ENCODE peak calls at places on chromosomes 16 and 17, in five cellular contexts. One of them, this sample, is unnamed.

GRCh38 chr17:41992576-41992975 is 24.7 kb downstream of the DNAJC7 start:
- DNase-seq in lower leg skin: no peak
- DNase-seq in gastrocnemius medialis: no peak
- DNase-seq in esophagus squamous epithelium: no peak
- DNase-seq in uterus: no peak
- DNase-seq in this sample: no peak

GRCh38 chr16:23160082-23160481 is 10.8 kb upstream of the USP31 start:
- DNase-seq in gastrocnemius medialis: no peak
- DNase-seq in esophagus squamous epithelium: no peak
- DNase-seq in uterus: no peak
- DNase-seq in lower leg skin: no peak
- DNase-seq in this sample: no peak

GRCh38 chr16:17416461-17417221 is 54.1 kb downstream of the XYLT1 start:
- DNase-seq in lower leg skin: peak
- DNase-seq in esophagus squamous epithelium: no peak
- DNase-seq in gastrocnemius medialis: no peak
- DNase-seq in uterus: no peak
- DNase-seq in this sample: peak

GRCh38 chr17:27241346-27241946 is 52.5 kb upstream of the WSB1 start:
- DNase-seq in uterus: no peak
- DNase-seq in esophagus squamous epithelium: no peak
- DNase-seq in lower leg skin: no peak
- DNase-seq in gastrocnemius medialis: no peak
- DNase-seq in this sample: peak

GRCh38 chr17:54932711-54933110 is 32.1 kb downstream of the TOM1L1 start:
- DNase-seq in lower leg skin: no peak
- DNase-seq in uterus: no peak
- DNase-seq in esophagus squamous epithelium: no peak
- DNase-seq in gastrocnemius medialis: no peak
- DNase-seq in this sample: no peak

GRCh38 chr17:67559381-67559966 is 158.3 kb upstream of the NOL11 start:
- DNase-seq in uterus: no peak
- DNase-seq in lower leg skin: no peak
- DNase-seq in esophagus squamous epithelium: no peak
- DNase-seq in gastrocnemius medialis: no peak
- DNase-seq in this sample: peak

GRCh38 chr16:83211711-83212110 is 584.9 kb downstream of the CDH13 start:
- DNase-seq in esophagus squamous epithelium: no peak
- DNase-seq in gastrocnemius medialis: no peak
- DNase-seq in lower leg skin: no peak
- DNase-seq in uterus: no peak
- DNase-seq in this sample: no peak

GRCh38 chr16:67571981-67572431 is 9.7 kb downstream of the CTCF start:
- DNase-seq in gastrocnemius medialis: no peak
- DNase-seq in uterus: no peak
- DNase-seq in lower leg skin: no peak
- DNase-seq in esophagus squamous epithelium: no peak
- DNase-seq in this sample: no peak

GRCh38 chr16:68065716-68066305 is 19.4 kb upstream of the NFATC3 start:
- DNase-seq in gastrocnemius medialis: no peak
- DNase-seq in uterus: no peak
- DNase-seq in lower leg skin: no peak
- DNase-seq in esophagus squamous epithelium: no peak
- DNase-seq in this sample: no peak

GRCh38 chr16:68079616-68080344 is 5.4 kb upstream of the NFATC3 start:
- DNase-seq in gastrocnemius medialis: peak
- DNase-seq in esophagus squamous epithelium: no peak
- DNase-seq in uterus: peak
- DNase-seq in lower leg skin: peak
- DNase-seq in this sample: peak

GRCh38 chr16:2236362-2237075 is at the start of gene DNASE1L2:
- DNase-seq in gastrocnemius medialis: no peak
- DNase-seq in lower leg skin: no peak
- DNase-seq in esophagus squamous epithelium: no peak
- DNase-seq in uterus: no peak
- DNase-seq in this sample: no peak

GRCh38 chr16:50841081-50841886 is 99.4 kb downstream of the CYLD start:
- DNase-seq in lower leg skin: no peak
- DNase-seq in esophagus squamous epithelium: no peak
- DNase-seq in uterus: no peak
- DNase-seq in gastrocnemius medialis: no peak
- DNase-seq in this sample: peak

GRCh38 chr16:66976746-66977145 is 11.6 kb upstream of the CES4A start:
- DNase-seq in uterus: no peak
- DNase-seq in lower leg skin: no peak
- DNase-seq in gastrocnemius medialis: no peak
- DNase-seq in esophagus squamous epithelium: no peak
- DNase-seq in this sample: no peak

GRCh38 chr16:456891-457483 is 31.5 kb downstream of the RAB11FIP3 start:
- DNase-seq in lower leg skin: no peak
- DNase-seq in uterus: peak
- DNase-seq in gastrocnemius medialis: no peak
- DNase-seq in esophagus squamous epithelium: no peak
- DNase-seq in this sample: no peak

GRCh38 chr17:7133916-7134315 is 19.3 kb upstream of the ASGR2 start:
- DNase-seq in lower leg skin: no peak
- DNase-seq in gastrocnemius medialis: no peak
- DNase-seq in uterus: no peak
- DNase-seq in esophagus squamous epithelium: no peak
- DNase-seq in this sample: no peak

GRCh38 chr16:88314991-88315542 is 67.7 kb upstream of the ZNF469 start:
- DNase-seq in lower leg skin: no peak
- DNase-seq in uterus: no peak
- DNase-seq in gastrocnemius medialis: no peak
- DNase-seq in esophagus squamous epithelium: no peak
- DNase-seq in this sample: no peak

GRCh38 chr16:88316151-88316550 is 66.6 kb upstream of the ZNF469 start:
- DNase-seq in uterus: no peak
- DNase-seq in esophagus squamous epithelium: no peak
- DNase-seq in gastrocnemius medialis: no peak
- DNase-seq in lower leg skin: no peak
- DNase-seq in this sample: no peak

GRCh38 chr16:88316941-88317618 is 65.7 kb upstream of the ZNF469 start:
- DNase-seq in uterus: no peak
- DNase-seq in esophagus squamous epithelium: no peak
- DNase-seq in lower leg skin: no peak
- DNase-seq in gastrocnemius medialis: no peak
- DNase-seq in this sample: no peak

GRCh38 chr16:88317619-88317977 is 65.2 kb upstream of the ZNF469 start:
- DNase-seq in esophagus squamous epithelium: no peak
- DNase-seq in gastrocnemius medialis: no peak
- DNase-seq in uterus: peak
- DNase-seq in lower leg skin: peak
- DNase-seq in this sample: no peak

DNA sequence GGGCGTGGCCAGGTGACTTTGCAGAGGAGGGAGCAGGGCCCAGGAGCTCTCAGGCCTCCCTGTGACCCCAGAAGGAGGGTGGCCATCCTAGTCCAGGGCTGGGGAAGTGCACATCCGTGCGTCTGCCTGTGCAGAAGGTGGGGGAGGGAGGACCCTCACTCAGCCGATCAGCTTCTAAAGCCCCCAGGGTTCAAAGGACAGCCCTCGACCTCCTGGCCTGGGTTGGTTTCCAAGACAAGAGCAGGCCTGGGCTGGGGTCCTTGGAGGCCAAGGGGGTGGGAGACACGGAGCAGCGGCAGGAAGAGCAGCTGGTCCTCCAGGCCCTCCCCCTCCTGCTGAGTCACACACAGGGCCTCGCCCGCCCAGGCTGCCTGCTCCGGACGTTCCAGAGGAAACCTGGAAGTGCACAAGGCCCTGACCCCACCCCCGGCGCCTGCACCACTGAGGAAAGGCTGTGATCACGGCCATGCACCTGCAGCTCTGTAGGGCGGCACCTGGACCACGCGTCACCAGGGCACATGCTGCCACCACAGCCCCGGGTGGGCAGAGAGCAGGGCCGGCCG is 67.1 kb upstream of the ZNF469 start:
- DNase-seq in uterus: peak
- DNase-seq in esophagus squamous epithelium: no peak
- DNase-seq in gastrocnemius medialis: no peak
- DNase-seq in lower leg skin: no peak
- DNase-seq in this sample: peak
- TF ChIP-seq POLR2A in uterus: no peak
- TF ChIP-seq POLR2A in esophagus squamous epithelium: no peak
- TF ChIP-seq POLR2A in gastrocnemius medialis: no peak
- TF ChIP-seq POLR2A in lower leg skin: no peak
- TF ChIP-seq POLR2A in this sample: no peak

DNA sequence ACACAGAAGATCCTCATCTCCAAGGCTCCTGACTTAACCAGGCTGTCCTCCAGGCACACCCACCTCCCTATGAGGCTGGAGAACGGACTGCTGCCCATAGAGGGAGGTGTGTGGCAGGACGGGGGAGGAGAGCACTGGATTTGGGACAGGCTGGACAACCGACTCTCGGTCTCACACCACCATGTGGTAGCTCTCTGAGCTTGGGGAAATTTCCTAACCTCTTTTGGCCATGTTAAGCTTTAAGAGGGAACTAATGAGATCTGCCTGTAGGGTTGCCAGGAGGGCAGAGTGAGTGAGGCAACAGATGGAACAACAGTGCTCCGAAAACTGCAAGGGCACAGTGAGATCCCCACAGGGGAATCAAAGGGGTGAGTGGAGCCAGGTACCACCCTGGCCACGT is 32.7 kb downstream of the RHBDL3 start:
- DNase-seq in gastrocnemius medialis: no peak
- DNase-seq in esophagus squamous epithelium: no peak
- DNase-seq in uterus: no peak
- DNase-seq in lower leg skin: no peak
- DNase-seq in this sample: no peak
- TF ChIP-seq CTCF in gastrocnemius medialis: no peak
- TF ChIP-seq CTCF in esophagus squamous epithelium: no peak
- TF ChIP-seq CTCF in uterus: no peak
- TF ChIP-seq CTCF in lower leg skin: no peak
- TF ChIP-seq CTCF in this sample: no peak

GRCh38 chr17:4263282-4264215 is at the start of gene ANKFY1:
- DNase-seq in gastrocnemius medialis: peak
- DNase-seq in uterus: peak
- DNase-seq in esophagus squamous epithelium: peak
- DNase-seq in lower leg skin: peak
- DNase-seq in this sample: peak
- TF ChIP-seq POLR2A in gastrocnemius medialis: peak
- TF ChIP-seq POLR2A in uterus: peak
- TF ChIP-seq POLR2A in esophagus squamous epithelium: no peak
- TF ChIP-seq POLR2A in lower leg skin: no peak
- TF ChIP-seq POLR2A in this sample: peak

GRCh38 chr17:39636927-39637736 is at the start of gene STARD3:
- DNase-seq in gastrocnemius medialis: peak
- DNase-seq in esophagus squamous epithelium: peak
- DNase-seq in lower leg skin: peak
- DNase-seq in uterus: peak
- DNase-seq in this sample: peak
- TF ChIP-seq CTCF in gastrocnemius medialis: peak
- TF ChIP-seq CTCF in esophagus squamous epithelium: no peak
- TF ChIP-seq CTCF in lower leg skin: peak
- TF ChIP-seq CTCF in uterus: peak
- TF ChIP-seq CTCF in this sample: no peak

This sample was measured in NB4.